ENCODE peak calls at places on chromosomes 4 and X, in six cellular contexts. I, J, O, K, G and C are unnamed samples.

GRCh38 chrX:39133971-39134370 is 332.7 kb downstream of the MID1IP1 start:
- DNase-seq in I (no peak), J (no peak), O (peak), K (no peak), G (no peak), C (peak)

GRCh38 chrX:252421-253291 is 28.5 kb upstream of the PLCXD1 start:
- DNase-seq in I (no peak), J (no peak), O (no peak), K (no peak), G (no peak), C (no peak)

GRCh38 chr4:89024051-89024675 is 32.8 kb downstream of the FAM13A start:
- DNase-seq in I (no peak), J (no peak), O (peak), K (peak), G (no peak), C (peak)

GRCh38 chrX:3250946-3251345 is 95.5 kb downstream of the MXRA5 start:
- DNase-seq in I (no peak), J (no peak), O (no peak), K (peak), G (no peak), C (no peak)

GRCh38 chrX:123959281-123960063 is 2.0 kb upstream of the STAG2 start:
- DNase-seq in I (peak), J (peak), O (peak), K (no peak), G (peak), C (peak)

GRCh38 chrX:13488706-13489105 is 80.7 kb upstream of the EGFL6 start:
- DNase-seq in I (no peak), J (no peak), O (no peak), K (no peak), G (no peak), C (no peak)

GRCh38 chrX:47751670-47752069 is 85.0 kb upstream of the ZNF81 start:
- DNase-seq in I (peak), J (peak), O (peak), K (no peak), G (peak), C (peak)

GRCh38 chr4:55921093-55921492 is 27.7 kb upstream of the CEP135 start:
- DNase-seq in I (no peak), J (no peak), O (no peak), K (peak), G (no peak), C (no peak)

GRCh38 chr4:142452132-142452855 is 393.8 kb downstream of the INPP4B start:
- DNase-seq in I (no peak), J (no peak), O (no peak), K (peak), G (no peak), C (no peak)

GRCh38 chrX:25019707-25020390 is 4.1 kb upstream of the ARX start:
- DNase-seq in I (no peak), J (no peak), O (no peak), K (no peak), G (no peak), C (no peak)

GRCh38 chr4:63459329-63459728 is 949.9 kb downstream of the TECRL start:
- DNase-seq in I (no peak), J (no peak), O (no peak), K (no peak), G (no peak), C (no peak)

GRCh38 chrX:15761564-15762191 is 23.6 kb downstream of the CA5B start:
- DNase-seq in I (no peak), J (no peak), O (peak), K (no peak), G (no peak), C (peak)

GRCh38 chr4:160202802-160203201 is 1099.9 kb downstream of the RAPGEF2 start:
- DNase-seq in I (no peak), J (no peak), O (no peak), K (peak), G (no peak), C (no peak)

GRCh38 chr4:48778431-48779094 is 1.5 kb downstream of the FRYL start:
- DNase-seq in I (no peak), J (no peak), O (no peak), K (peak), G (no peak), C (no peak)

GRCh38 chr4:121898150-121898549 is 27.9 kb upstream of the BBS7 start:
- DNase-seq in I (no peak), J (no peak), O (peak), K (no peak), G (no peak), C (peak)

GRCh38 chrX:27555514-27555913 is 34.6 kb upstream of the DCAF8L2 start:
- DNase-seq in I (no peak), J (no peak), O (peak), K (peak), G (no peak), C (no peak)

GRCh38 chrX:8632949-8633348 is 99.0 kb downstream of the ANOS1 start:
- DNase-seq in I (no peak), J (no peak), O (no peak), K (peak), G (no peak), C (no peak)

GRCh38 chrX:147119088-147119487 is 304.5 kb upstream of the CXorf51A start:
- DNase-seq in I (no peak), J (no peak), O (no peak), K (no peak), G (no peak), C (no peak)

GRCh38 chrX:103396660-103397059 is 20.3 kb downstream of the BEX3 start:
- DNase-seq in I (no peak), J (no peak), O (no peak), K (no peak), G (no peak), C (no peak)

GRCh38 chr4:102606261-102606660 is 105.1 kb downstream of the NFKB1 start:
- DNase-seq in I (no peak), J (no peak), O (no peak), K (no peak), G (no peak), C (no peak)

GRCh38 chr4:123892997-123893745 is 496.6 kb downstream of the SPRY1 start:
- DNase-seq in I (no peak), J (no peak), O (no peak), K (peak), G (peak), C (peak)

GRCh38 chr4:128862608-128863313 is 53.3 kb downstream of the JADE1 start:
- DNase-seq in I (no peak), J (no peak), O (no peak), K (peak), G (no peak), C (no peak)

GRCh38 chrX:39782276-39782675 is 315.5 kb downstream of the BCOR start:
- DNase-seq in I (no peak), J (no peak), O (no peak), K (no peak), G (no peak), C (no peak)

GRCh38 chrX:37425370-37425769 is 76.2 kb downstream of the PRRG1 start:
- DNase-seq in I (no peak), J (no peak), O (no peak), K (peak), G (no peak), C (no peak)

GRCh38 chr4:30725562-30725961 is 5.4 kb downstream of the PCDH7 start:
- DNase-seq in I (no peak), J (no peak), O (no peak), K (no peak), G (no peak), C (no peak)
- H3K4me3 ChIP-seq in I (no peak), J (no peak), O (no peak), K (peak), G (peak), C (no peak)

DNA sequence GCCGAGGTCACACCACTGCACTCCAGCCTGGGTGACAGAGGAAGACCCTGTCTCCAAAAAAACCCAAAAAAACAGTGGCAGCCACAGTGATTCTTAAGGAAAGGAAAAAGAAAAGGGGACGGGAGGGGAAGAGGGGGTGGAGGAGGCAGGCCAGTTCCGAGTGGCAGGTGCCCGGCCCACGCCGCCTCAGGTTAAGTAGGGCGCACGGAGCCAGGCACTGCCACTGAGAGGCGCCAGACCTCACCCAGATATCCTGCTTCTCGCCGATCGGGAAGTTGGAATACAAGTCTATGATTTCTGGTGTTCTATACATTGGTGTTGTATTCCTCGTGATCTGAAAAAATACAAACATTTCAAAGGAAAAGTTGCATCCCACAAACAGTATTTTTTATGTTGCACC is 35.9 kb downstream of the GAK start:
- DNase-seq in I (no peak), J (no peak), O (no peak), K (no peak), G (no peak), C (no peak)
- TF ChIP-seq CTCF in I (no peak), J (no peak), O (peak), K (no peak), G (no peak), C (peak)

GRCh38 chr4:114265342-114265741 is 285.9 kb upstream of the ARSJ start:
- DNase-seq in I (no peak), J (no peak), O (no peak), K (no peak), G (no peak), C (no peak)
- H3K27ac ChIP-seq in I (no peak), J (no peak), O (no peak), K (no peak), G (no peak), C (no peak)

DNA sequence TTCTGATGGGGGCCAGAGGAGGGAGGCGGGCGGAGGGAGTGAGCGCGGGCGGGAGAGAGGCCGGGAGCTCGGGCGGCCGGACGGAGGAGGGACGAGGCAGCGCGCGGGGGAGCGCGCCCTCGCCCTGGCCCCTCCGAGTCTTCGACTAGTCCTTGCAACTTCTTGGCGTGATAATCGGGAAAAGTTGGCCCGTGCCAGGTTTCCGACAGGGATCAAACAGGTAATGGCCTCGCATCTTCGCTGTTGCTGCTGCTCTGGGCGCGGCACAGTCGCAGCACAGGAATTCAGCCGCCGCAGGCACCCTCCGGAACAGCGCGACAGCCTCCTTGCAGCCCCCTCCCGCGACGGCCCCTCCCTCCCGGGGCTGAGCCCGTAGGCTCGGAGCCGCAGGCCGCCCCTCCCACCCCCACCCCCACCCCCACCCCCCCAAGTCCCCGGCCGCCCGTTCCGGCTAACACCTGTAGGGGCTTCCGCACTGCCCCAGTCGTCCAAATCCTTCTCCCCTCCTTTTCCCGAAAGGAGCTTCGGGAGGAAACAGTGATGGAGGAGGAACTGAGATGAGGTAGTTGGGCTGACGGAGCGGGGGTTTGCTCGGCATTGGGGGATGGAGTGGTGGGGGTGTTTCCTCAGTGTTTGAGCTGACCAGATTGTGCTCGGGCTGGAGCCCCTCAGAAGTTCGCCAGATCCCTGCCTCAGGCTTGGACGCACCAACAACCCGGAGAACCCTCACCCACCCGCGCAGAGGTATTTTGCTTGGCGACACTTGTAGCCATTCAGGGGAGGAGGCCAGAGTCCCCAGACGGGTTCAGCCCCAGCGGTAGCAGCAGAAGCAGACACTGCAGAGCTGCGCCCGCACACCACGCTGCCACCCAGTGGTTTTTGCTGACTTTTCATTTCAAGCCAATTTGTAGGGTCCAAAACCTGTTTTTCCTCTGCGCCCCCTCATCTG is at the start of gene FGF13:
- DNase-seq in I (peak), J (peak), O (no peak), K (no peak), G (peak), C (no peak)
- H3K4me3 ChIP-seq in I (peak), J (peak), O (no peak), K (peak), G (peak), C (no peak)